ENCODE peak calls at places on chromosomes 4 and X, in four cellular contexts. Z is stomach, J is K562, R is GM12891. B is an unnamed sample.

GRCh38 chrX:101359966-101360365 is 11.4 kb upstream of the TIMM8A start:
- DNase-seq in Z (no peak), J (no peak), R (no peak), B (no peak)

GRCh38 chr4:15575951-15576350 is 79.2 kb downstream of the FBXL5 start:
- DNase-seq in Z (no peak), J (no peak), R (no peak), B (no peak)

GRCh38 chr4:164931551-164932324 is 45.7 kb downstream of the TRIM61 start:
- DNase-seq in Z (no peak), J (no peak), R (no peak), B (no peak)

GRCh38 chrX:128805236-128805635 is 718.1 kb downstream of the SMARCA1 start:
- DNase-seq in Z (no peak), J (no peak), R (no peak), B (no peak)

GRCh38 chr4:114263233-114263632 is 283.8 kb upstream of the ARSJ start:
- DNase-seq in Z (no peak), J (no peak), R (no peak), B (peak)

GRCh38 chr4:186118582-186118981 is 14.1 kb downstream of the FAM149A start:
- DNase-seq in Z (no peak), J (no peak), R (no peak), B (no peak)

GRCh38 chr4:124948976-124949597 is 236.6 kb upstream of the ANKRD50 start:
- DNase-seq in Z (peak), J (no peak), R (no peak), B (no peak)

GRCh38 chr4:183801460-183802168 is 103.5 kb upstream of the STOX2 start:
- DNase-seq in Z (no peak), J (no peak), R (no peak), B (peak)

GRCh38 chr4:6939761-6940743 is 30.4 kb downstream of the TBC1D14 start:
- DNase-seq in Z (no peak), J (peak), R (no peak), B (no peak)

GRCh38 chrX:140712413-140713173 is 3.0 kb downstream of the LINC00632 start:
- DNase-seq in Z (peak), J (no peak), R (no peak), B (peak)

GRCh38 chr4:150381671-150382427 is 200.1 kb upstream of the MAB21L2 start:
- DNase-seq in Z (no peak), J (no peak), R (no peak), B (peak)

GRCh38 chr4:150384249-150384648 is 197.7 kb upstream of the MAB21L2 start:
- DNase-seq in Z (no peak), J (no peak), R (no peak), B (peak)

GRCh38 chr4:150381026-150381425 is 200.9 kb upstream of the MAB21L2 start:
- DNase-seq in Z (no peak), J (no peak), R (no peak), B (no peak)

GRCh38 chr4:150375025-150375424 is 206.9 kb upstream of the MAB21L2 start:
- DNase-seq in Z (no peak), J (no peak), R (no peak), B (peak)

DNA sequence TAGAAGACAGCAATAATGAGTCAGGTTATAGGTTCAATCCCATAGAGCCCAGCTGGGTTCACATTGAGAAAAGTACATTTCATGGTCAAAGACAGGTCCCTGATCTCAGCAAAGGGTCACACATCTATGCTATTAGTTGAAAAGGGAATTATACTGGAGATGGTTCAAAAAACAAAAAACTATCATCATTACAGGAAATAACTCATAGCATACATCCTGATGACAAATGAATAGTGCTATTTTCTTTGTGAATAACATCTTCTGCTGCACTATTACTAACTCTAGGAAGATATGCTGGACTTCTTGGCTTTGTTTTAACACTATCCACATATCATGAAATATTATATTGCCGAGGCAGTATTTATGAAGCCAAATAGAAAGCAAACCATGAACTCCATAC is 202.5 kb upstream of the MAB21L2 start:
- DNase-seq in Z (no peak), J (no peak), R (no peak), B (no peak)
- TF ChIP-seq POLR2AphosphoS5 in Z (no peak), J (no peak), R (no peak), B (no peak)

GRCh38 chr4:80015407-80016189 is 57.4 kb downstream of the ANTXR2 start:
- DNase-seq in Z (no peak), J (no peak), R (no peak), B (no peak)

GRCh38 chr4:80012291-80012690 is 60.7 kb downstream of the ANTXR2 start:
- DNase-seq in Z (no peak), J (no peak), R (no peak), B (no peak)

GRCh38 chr4:80014531-80014930 is 58.5 kb downstream of the ANTXR2 start:
- DNase-seq in Z (no peak), J (no peak), R (no peak), B (no peak)

GRCh38 chr4:80016506-80016905 is 56.5 kb downstream of the ANTXR2 start:
- DNase-seq in Z (no peak), J (no peak), R (no peak), B (no peak)

DNA sequence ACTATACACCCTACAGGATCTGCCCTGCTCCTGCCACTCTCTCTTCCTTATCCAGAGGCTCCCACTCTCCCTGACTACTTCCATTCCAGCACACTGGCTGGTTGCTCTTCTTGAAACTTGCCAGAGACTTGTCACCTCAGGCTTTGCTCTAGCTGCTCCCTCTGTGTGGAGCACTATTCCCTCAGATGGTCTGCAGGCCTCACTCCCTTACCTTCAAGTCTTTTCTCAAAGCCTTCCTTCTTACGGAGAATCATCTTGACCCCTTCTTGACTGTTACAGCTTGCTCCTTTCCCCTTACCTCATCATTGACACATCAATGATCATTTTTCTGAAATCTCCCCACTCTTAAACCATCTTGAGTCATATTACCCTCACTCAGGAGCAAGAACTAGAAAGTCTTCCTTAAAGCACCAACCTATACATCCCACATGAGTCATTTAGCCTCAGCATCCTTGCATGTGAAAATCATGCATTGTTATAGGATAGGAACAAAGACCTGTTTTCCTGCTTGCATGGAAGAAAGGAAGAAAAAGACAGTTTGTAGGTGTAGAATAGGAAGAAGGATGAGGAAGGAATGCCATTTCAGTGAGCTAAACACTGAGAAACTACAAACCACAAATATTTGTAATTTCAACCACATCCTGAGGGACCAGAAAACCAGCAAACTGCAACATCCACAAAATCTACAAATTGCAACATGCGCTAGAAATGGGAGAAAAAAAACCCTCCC is 55.7 kb downstream of the ANTXR2 start:
- DNase-seq in Z (no peak), J (no peak), R (no peak), B (no peak)
- TF ChIP-seq POLR2AphosphoS5 in Z (no peak), J (no peak), R (no peak), B (no peak)

GRCh38 chr4:38084984-38085383 is 124.8 kb downstream of the PTTG2 start:
- DNase-seq in Z (no peak), J (no peak), R (no peak), B (no peak)

GRCh38 chr4:38080575-38080974 is 120.4 kb downstream of the PTTG2 start:
- DNase-seq in Z (no peak), J (no peak), R (no peak), B (no peak)

GRCh38 chr4:38085394-38086150 is 125.4 kb downstream of the PTTG2 start:
- DNase-seq in Z (no peak), J (no peak), R (no peak), B (peak)

GRCh38 chr4:38080061-38080531 is 119.9 kb downstream of the PTTG2 start:
- DNase-seq in Z (no peak), J (no peak), R (no peak), B (no peak)

GRCh38 chr4:38082424-38083374 is 122.5 kb downstream of the PTTG2 start:
- DNase-seq in Z (no peak), J (no peak), R (no peak), B (no peak)
- TF ChIP-seq POLR2AphosphoS5 in Z (no peak), J (no peak), R (no peak), B (no peak)

GRCh38 chrX:118360429-118361125 is 14.7 kb downstream of the WDR44 start:
- DNase-seq in Z (no peak), J (no peak), R (no peak), B (peak)

GRCh38 chrX:118353081-118353850 is 7.4 kb downstream of the WDR44 start:
- DNase-seq in Z (no peak), J (no peak), R (no peak), B (peak)

GRCh38 chrX:118352566-118352965 is 6.7 kb downstream of the WDR44 start:
- DNase-seq in Z (no peak), J (no peak), R (no peak), B (no peak)

GRCh38 chrX:118355225-118355920 is 9.5 kb downstream of the WDR44 start:
- DNase-seq in Z (no peak), J (no peak), R (no peak), B (no peak)

DNA sequence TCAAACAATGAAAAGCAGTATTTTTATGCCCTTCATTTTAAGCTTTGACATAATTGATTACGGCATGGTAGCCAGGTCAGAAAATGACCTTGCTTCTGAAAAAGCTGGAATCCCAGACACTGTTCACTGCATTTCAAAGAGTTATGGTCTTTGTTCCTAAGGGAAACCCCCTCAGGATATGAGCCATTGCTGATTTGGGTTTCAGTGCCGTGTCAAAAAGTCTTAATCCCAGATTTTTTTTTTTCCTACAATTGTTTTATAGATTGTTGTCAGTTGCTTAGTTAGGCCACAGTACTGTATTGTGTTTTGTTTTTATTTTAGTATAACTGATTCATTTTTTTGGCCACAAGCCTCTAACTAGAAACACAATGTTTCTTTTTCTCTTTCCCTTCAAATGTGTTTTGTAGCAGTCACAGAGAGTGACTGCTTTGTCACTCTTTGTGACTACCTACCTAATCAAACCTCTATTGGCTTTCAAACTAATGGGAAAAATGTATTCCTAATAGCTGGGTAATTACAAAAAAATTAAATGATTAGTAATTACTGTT is 10.3 kb downstream of the WDR44 start:
- DNase-seq in Z (no peak), J (no peak), R (no peak), B (no peak)
- TF ChIP-seq POLR2AphosphoS5 in Z (no peak), J (no peak), R (no peak), B (no peak)

GRCh38 chr4:151524610-151525009 is 115.6 kb downstream of the FHIP1A start:
- DNase-seq in Z (no peak), J (no peak), R (no peak), B (peak)
- TF ChIP-seq POLR2AphosphoS5 in Z (no peak), J (no peak), R (no peak), B (no peak)

GRCh38 chr4:83618431-83618830 is 82.5 kb downstream of the GPAT3 start:
- DNase-seq in Z (peak), J (peak), R (no peak), B (peak)
- TF ChIP-seq POLR2AphosphoS5 in Z (peak), J (no peak), R (no peak), B (no peak)

GRCh38 chrX:45351478-45351877 is 150.8 kb upstream of the DIPK2B start:
- DNase-seq in Z (no peak), J (no peak), R (no peak), B (no peak)
- TF ChIP-seq POLR2AphosphoS5 in Z (no peak), J (no peak), R (no peak), B (no peak)

DNA sequence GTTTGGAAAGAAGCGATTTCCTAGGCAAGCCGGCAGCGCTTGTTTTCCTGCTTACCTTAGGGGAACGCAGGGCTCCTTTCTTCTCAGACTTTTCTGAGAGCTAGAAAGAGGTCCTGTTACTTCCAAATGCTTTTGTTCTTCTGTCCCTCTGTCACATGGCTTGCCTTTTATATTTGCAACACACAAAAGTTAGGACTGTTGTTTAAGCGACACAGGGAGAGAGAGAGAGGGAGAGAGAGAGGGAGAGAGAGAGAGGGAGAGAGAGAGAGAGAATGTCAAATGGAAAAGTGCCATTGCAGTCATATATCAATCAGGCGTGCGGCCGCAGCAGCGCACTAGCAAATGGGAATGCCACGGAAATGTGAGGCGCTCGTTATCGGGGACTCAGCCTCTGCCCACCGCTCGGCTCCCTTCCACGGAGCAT is at the start of gene NDP:
- DNase-seq in Z (no peak), J (no peak), R (no peak), B (peak)
- TF ChIP-seq POLR2AphosphoS5 in Z (no peak), J (no peak), R (no peak), B (no peak)

B was measured in GM23338.